ENCODE peak calls at places on chromosome 7, in six cellular contexts. One of them, this sample, is unnamed.

GRCh38 chr7:110521357-110521756 is 569.6 kb upstream of the LRRN3 start:
- DNase-seq in heart left ventricle: no peak
- DNase-seq in activated naive CD4-positive, alpha-beta T cell treated with anti-CD3 and anti-CD28 coated beads, Interleukin-2, amount 10 ng/mL, durations not matched to agents 7 days and 5 days: no peak
- DNase-seq in NCI-H187: no peak
- DNase-seq in H7: no peak
- DNase-seq in SHP77 treated with DMSO at 0.1 percent for 48 hours: no peak
- DNase-seq in this sample: no peak

GRCh38 chr7:102318482-102318971 is 31.9 kb downstream of the SH2B2 start:
- DNase-seq in activated naive CD4-positive, alpha-beta T cell treated with anti-CD3 and anti-CD28 coated beads, Interleukin-2, amount 10 ng/mL, durations not matched to agents 7 days and 5 days: no peak
- DNase-seq in H7: peak
- DNase-seq in NCI-H187: no peak
- DNase-seq in heart left ventricle: no peak
- DNase-seq in SHP77 treated with DMSO at 0.1 percent for 48 hours: no peak
- DNase-seq in this sample: no peak

GRCh38 chr7:2526659-2527504 is 7.3 kb downstream of the LFNG start:
- DNase-seq in NCI-H187: no peak
- DNase-seq in H7: no peak
- DNase-seq in heart left ventricle: peak
- DNase-seq in activated naive CD4-positive, alpha-beta T cell treated with anti-CD3 and anti-CD28 coated beads, Interleukin-2, amount 10 ng/mL, durations not matched to agents 7 days and 5 days: no peak
- DNase-seq in SHP77 treated with DMSO at 0.1 percent for 48 hours: no peak
- DNase-seq in this sample: no peak

GRCh38 chr7:37455081-37455480 is 6.4 kb upstream of the ELMO1 start:
- DNase-seq in heart left ventricle: no peak
- DNase-seq in activated naive CD4-positive, alpha-beta T cell treated with anti-CD3 and anti-CD28 coated beads, Interleukin-2, amount 10 ng/mL, durations not matched to agents 7 days and 5 days: no peak
- DNase-seq in H7: no peak
- DNase-seq in SHP77 treated with DMSO at 0.1 percent for 48 hours: no peak
- DNase-seq in NCI-H187: no peak
- DNase-seq in this sample: no peak

GRCh38 chr7:56092789-56093531 is at the start of gene PHKG1:
- DNase-seq in activated naive CD4-positive, alpha-beta T cell treated with anti-CD3 and anti-CD28 coated beads, Interleukin-2, amount 10 ng/mL, durations not matched to agents 7 days and 5 days: no peak
- DNase-seq in NCI-H187: no peak
- DNase-seq in SHP77 treated with DMSO at 0.1 percent for 48 hours: peak
- DNase-seq in heart left ventricle: peak
- DNase-seq in H7: peak
- DNase-seq in this sample: peak

GRCh38 chr7:116569737-116570136 is 44.9 kb downstream of the CAV1 start:
- DNase-seq in heart left ventricle: no peak
- DNase-seq in activated naive CD4-positive, alpha-beta T cell treated with anti-CD3 and anti-CD28 coated beads, Interleukin-2, amount 10 ng/mL, durations not matched to agents 7 days and 5 days: no peak
- DNase-seq in H7: no peak
- DNase-seq in SHP77 treated with DMSO at 0.1 percent for 48 hours: no peak
- DNase-seq in NCI-H187: no peak
- DNase-seq in this sample: peak

GRCh38 chr7:80608292-80608691 is 30.1 kb upstream of the CD36 start:
- DNase-seq in H7: no peak
- DNase-seq in NCI-H187: no peak
- DNase-seq in activated naive CD4-positive, alpha-beta T cell treated with anti-CD3 and anti-CD28 coated beads, Interleukin-2, amount 10 ng/mL, durations not matched to agents 7 days and 5 days: no peak
- DNase-seq in SHP77 treated with DMSO at 0.1 percent for 48 hours: no peak
- DNase-seq in heart left ventricle: no peak
- DNase-seq in this sample: no peak

GRCh38 chr7:94314526-94314925 is 80.2 kb upstream of the COL1A2 start:
- DNase-seq in SHP77 treated with DMSO at 0.1 percent for 48 hours: no peak
- DNase-seq in NCI-H187: no peak
- DNase-seq in H7: no peak
- DNase-seq in activated naive CD4-positive, alpha-beta T cell treated with anti-CD3 and anti-CD28 coated beads, Interleukin-2, amount 10 ng/mL, durations not matched to agents 7 days and 5 days: no peak
- DNase-seq in heart left ventricle: no peak
- DNase-seq in this sample: no peak

GRCh38 chr7:128406147-128406985 is 3.4 kb downstream of the IMPDH1 start:
- DNase-seq in activated naive CD4-positive, alpha-beta T cell treated with anti-CD3 and anti-CD28 coated beads, Interleukin-2, amount 10 ng/mL, durations not matched to agents 7 days and 5 days: no peak
- DNase-seq in heart left ventricle: no peak
- DNase-seq in NCI-H187: no peak
- DNase-seq in SHP77 treated with DMSO at 0.1 percent for 48 hours: no peak
- DNase-seq in H7: peak
- DNase-seq in this sample: no peak

GRCh38 chr7:39609462-39610149 is 13.8 kb upstream of the RALA start:
- DNase-seq in activated naive CD4-positive, alpha-beta T cell treated with anti-CD3 and anti-CD28 coated beads, Interleukin-2, amount 10 ng/mL, durations not matched to agents 7 days and 5 days: peak
- DNase-seq in NCI-H187: no peak
- DNase-seq in H7: peak
- DNase-seq in heart left ventricle: peak
- DNase-seq in SHP77 treated with DMSO at 0.1 percent for 48 hours: no peak
- DNase-seq in this sample: no peak

GRCh38 chr7:27409776-27410175 is 167.2 kb downstream of the EVX1 start:
- DNase-seq in heart left ventricle: no peak
- DNase-seq in SHP77 treated with DMSO at 0.1 percent for 48 hours: no peak
- DNase-seq in H7: no peak
- DNase-seq in activated naive CD4-positive, alpha-beta T cell treated with anti-CD3 and anti-CD28 coated beads, Interleukin-2, amount 10 ng/mL, durations not matched to agents 7 days and 5 days: no peak
- DNase-seq in NCI-H187: no peak
- DNase-seq in this sample: peak

GRCh38 chr7:150977382-150978135 is 562 bp downstream of the KCNH2 start:
- DNase-seq in NCI-H187: no peak
- DNase-seq in H7: peak
- DNase-seq in SHP77 treated with DMSO at 0.1 percent for 48 hours: no peak
- DNase-seq in heart left ventricle: peak
- DNase-seq in activated naive CD4-positive, alpha-beta T cell treated with anti-CD3 and anti-CD28 coated beads, Interleukin-2, amount 10 ng/mL, durations not matched to agents 7 days and 5 days: no peak
- DNase-seq in this sample: no peak

This sample was measured in myocyte.